ENCODE peak calls at places on chromosomes 1 and 21, in seven cellular contexts. Y, N, X, C, K, T and B are unnamed samples.

GRCh38 chr1:67896826-67897225 is 63.6 kb upstream of the GNG12 start:
- DNase-seq in C (no peak), Y (no peak), T (no peak), N (no peak), K (peak), X (no peak), B (no peak)

GRCh38 chr1:230548997-230549396 is 93.3 kb upstream of the COG2 start:
- DNase-seq in N (peak), X (no peak), Y (no peak), C (no peak), K (no peak), T (no peak), B (no peak)

GRCh38 chr1:18670267-18670910 is 39.7 kb downstream of the PAX7 start:
- DNase-seq in K (no peak), C (no peak), N (no peak), X (peak), Y (peak), T (no peak), B (no peak)

GRCh38 chr1:239164451-239165180 is 221.8 kb upstream of the CHRM3 start:
- DNase-seq in C (no peak), N (no peak), T (no peak), K (no peak), Y (no peak), X (no peak), B (no peak)

GRCh38 chr1:50427086-50427817 is 4.0 kb upstream of the DMRTA2 start:
- DNase-seq in N (no peak), X (no peak), K (no peak), C (no peak), T (no peak), Y (no peak), B (no peak)

GRCh38 chr1:154837679-154838171 is 32.4 kb downstream of the KCNN3 start:
- DNase-seq in X (peak), Y (peak), K (no peak), C (peak), T (no peak), N (peak), B (peak)

GRCh38 chr1:158564608-158565007 is 5.8 kb downstream of the OR6P1 start:
- DNase-seq in K (no peak), Y (no peak), C (no peak), N (no peak), T (no peak), X (no peak), B (no peak)

GRCh38 chr1:212410231-212410825 is 4.4 kb downstream of the PACC1 start:
- DNase-seq in K (no peak), T (no peak), N (no peak), Y (no peak), C (no peak), X (no peak), B (no peak)

GRCh38 chr1:109891930-109892329 is 18.7 kb upstream of the CSF1 start:
- DNase-seq in C (no peak), N (no peak), X (no peak), Y (no peak), T (no peak), K (no peak), B (no peak)

GRCh38 chr1:175922254-175922881 is 179.0 kb upstream of the TNR start:
- DNase-seq in Y (no peak), N (no peak), K (no peak), X (no peak), T (no peak), C (no peak), B (no peak)

GRCh38 chr1:11285883-11286734 is 13.1 kb downstream of the UBIAD1 start:
- DNase-seq in X (no peak), N (no peak), T (no peak), Y (no peak), K (peak), C (no peak), B (no peak)

GRCh38 chr1:241834733-241835377 is 13.1 kb upstream of the EXO1 start:
- DNase-seq in K (peak), X (no peak), T (no peak), N (no peak), C (no peak), Y (no peak), B (no peak)

GRCh38 chr1:206717237-206717989 is 32.7 kb downstream of the MAPKAPK2 start:
- DNase-seq in N (no peak), K (no peak), X (peak), Y (no peak), C (no peak), T (no peak), B (no peak)

DNA sequence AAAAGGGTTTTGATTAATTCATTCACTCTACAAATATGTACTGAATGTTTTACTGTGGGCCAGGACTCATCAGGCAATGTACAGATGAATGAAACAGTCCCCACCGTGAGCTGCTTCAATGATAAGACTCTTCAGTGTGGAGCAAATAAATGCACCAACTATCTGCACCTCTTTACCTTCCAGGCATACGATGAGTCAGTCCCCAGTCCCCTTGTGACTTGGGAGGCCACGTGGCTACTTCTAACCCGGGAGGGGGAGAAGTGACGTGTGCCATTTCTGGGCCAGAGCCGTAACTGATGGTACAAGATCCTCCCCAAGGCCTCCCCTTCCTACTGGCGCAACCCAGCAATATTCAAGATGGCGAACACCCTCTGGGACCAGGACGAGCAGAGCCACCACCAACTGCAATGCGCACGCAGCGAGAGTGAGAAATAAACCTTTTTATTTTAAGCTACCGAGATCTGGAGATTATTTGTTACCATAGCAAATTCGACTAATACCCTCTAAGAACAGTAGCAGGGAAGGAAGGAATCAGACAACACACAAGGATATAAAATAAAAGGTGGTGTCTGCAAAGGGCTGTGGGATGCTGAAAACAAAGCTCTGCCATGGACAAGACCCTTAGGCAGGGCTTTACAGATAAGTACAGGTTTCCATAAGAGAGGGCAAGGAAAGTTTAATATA is 74.5 kb downstream of the NPHP4 start:
- DNase-seq in N (no peak), C (no peak), T (peak), X (no peak), K (no peak), Y (no peak), B (peak)
- TF ChIP-seq EP300 in N (no peak), C (no peak), T (no peak), X (no peak), K (no peak), Y (no peak), B (no peak)

GRCh38 chr21:44785620-44786344 is 15.8 kb downstream of the UBE2G2 start:
- DNase-seq in T (no peak), X (no peak), C (no peak), Y (no peak), K (no peak), N (no peak), B (no peak)
- TF ChIP-seq EP300 in T (no peak), X (no peak), C (no peak), Y (no peak), K (no peak), N (no peak), B (no peak)

GRCh38 chr1:156709743-156710489 is 4.5 kb upstream of the CRABP2 start:
- DNase-seq in N (peak), C (no peak), Y (peak), K (peak), T (peak), X (peak), B (no peak)

GRCh38 chr1:156709031-156709430 is 3.6 kb upstream of the CRABP2 start:
- DNase-seq in K (no peak), T (no peak), X (no peak), N (no peak), Y (no peak), C (no peak), B (no peak)

GRCh38 chr1:156712626-156713025 is 7.2 kb upstream of the CRABP2 start:
- DNase-seq in C (no peak), N (no peak), K (no peak), T (no peak), X (no peak), Y (no peak), B (no peak)

GRCh38 chr1:156708245-156708661 is 2.9 kb upstream of the CRABP2 start:
- DNase-seq in Y (no peak), K (no peak), N (no peak), C (no peak), T (no peak), X (no peak), B (no peak)

DNA sequence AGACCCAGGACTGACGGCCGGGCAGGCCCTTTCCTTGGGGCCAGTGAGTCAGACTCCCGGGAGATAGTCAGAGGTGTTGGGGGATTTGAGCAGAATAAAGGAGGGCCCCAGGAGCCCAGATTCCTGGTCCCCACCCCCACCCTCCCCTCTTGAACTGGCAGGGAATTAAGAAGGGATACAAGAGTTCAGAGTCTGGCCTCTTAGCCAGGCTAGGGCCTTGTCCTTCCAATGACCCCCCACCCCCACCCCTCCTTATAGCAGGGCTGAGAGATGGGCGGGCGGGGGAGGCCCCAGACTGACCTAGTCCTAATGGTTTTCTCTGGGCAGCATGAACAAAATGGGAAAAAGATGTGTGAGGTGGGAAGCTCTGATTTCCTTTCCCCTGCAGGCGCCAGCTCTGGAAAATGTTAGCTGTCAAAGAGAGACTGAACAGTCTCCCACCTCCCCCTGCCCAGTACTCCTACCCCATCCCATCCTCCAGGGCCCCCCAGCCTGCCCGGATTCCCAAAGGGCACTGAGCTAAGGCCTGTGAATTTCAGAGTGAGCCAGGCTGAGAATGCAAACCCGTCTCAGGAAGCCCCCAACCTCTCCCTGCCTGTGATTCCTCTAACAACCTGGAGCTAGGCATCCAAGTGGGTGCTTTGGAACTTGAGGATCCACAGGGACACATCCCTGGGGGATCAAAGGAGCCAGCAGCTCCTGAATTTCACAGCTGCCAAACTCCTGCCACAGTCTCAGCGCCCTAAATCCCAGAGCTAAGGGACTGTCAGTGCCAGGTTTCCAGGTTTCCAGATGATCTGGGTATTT is 5.8 kb upstream of the CRABP2 start:
- DNase-seq in N (no peak), Y (no peak), X (no peak), T (no peak), C (no peak), K (no peak), B (no peak)
- TF ChIP-seq EP300 in N (no peak), Y (no peak), X (no peak), T (no peak), C (no peak), K (no peak), B (no peak)

DNA sequence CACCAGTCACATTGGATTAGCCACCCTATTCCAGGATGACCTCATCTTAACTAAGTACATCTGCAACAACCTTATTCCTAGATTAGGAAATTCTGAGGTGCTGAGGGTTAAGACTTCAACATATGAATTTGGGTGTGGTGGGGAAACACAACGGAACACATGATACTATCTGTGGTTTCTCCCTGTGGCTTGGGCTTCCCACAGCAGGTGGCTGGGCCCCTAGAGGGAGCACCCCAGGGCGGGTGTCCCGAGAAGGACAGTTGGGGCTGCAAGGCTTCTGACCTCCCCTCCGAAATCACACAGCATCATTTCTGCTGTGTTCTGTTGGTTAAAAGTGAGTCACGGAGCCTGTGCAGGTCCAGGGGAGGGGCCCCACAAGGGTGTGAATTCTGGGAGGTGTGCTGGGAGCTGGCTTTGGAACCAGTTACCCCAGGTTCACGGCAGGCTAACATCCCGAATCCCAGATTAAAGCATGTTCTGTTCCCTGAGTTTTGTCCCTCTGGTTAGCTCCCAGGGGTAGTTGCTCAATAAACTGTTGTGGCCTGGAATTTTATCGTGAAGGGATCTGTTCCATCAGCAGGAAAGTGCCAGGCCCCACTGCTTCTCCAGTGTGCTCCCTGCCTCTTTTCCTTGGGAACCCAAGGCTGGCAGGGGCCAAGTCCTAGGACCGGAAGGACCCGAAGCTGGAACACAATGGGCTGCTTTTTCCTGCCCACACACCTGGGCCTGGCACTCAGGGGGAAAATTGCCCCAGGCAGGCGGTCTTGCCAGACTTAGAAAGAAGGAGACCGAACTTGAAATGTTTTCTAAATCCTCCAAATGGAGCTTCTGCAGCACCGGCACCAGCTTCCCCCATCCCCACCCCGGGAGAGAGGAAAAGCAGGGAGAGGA is 154.0 kb upstream of the WNT4 start:
- DNase-seq in C (no peak), T (peak), K (no peak), Y (no peak), X (no peak), N (peak), B (no peak)
- TF ChIP-seq EP300 in C (no peak), T (no peak), K (no peak), Y (no peak), X (no peak), N (no peak), B (no peak)

GRCh38 chr1:8572106-8572505 is 245.3 kb downstream of the RERE start:
- DNase-seq in C (no peak), Y (no peak), T (no peak), X (no peak), N (no peak), K (no peak), B (no peak)

GRCh38 chr1:8569242-8569641 is 248.2 kb downstream of the RERE start:
- DNase-seq in Y (no peak), T (no peak), C (no peak), X (no peak), N (no peak), K (no peak), B (no peak)

GRCh38 chr1:8570435-8570834 is 247.0 kb downstream of the RERE start:
- DNase-seq in N (no peak), X (no peak), K (no peak), T (no peak), C (no peak), Y (no peak), B (no peak)

GRCh38 chr1:8568837-8569236 is 248.6 kb downstream of the RERE start:
- DNase-seq in C (no peak), T (no peak), N (no peak), X (no peak), Y (no peak), K (no peak), B (no peak)

GRCh38 chr1:8571200-8571984 is 246.0 kb downstream of the RERE start:
- DNase-seq in X (no peak), Y (no peak), C (no peak), T (no peak), K (peak), N (peak), B (no peak)
- TF ChIP-seq EP300 in X (no peak), Y (no peak), C (no peak), T (no peak), K (no peak), N (no peak), B (no peak)

GRCh38 chr1:194069168-194069830 is 882.9 kb upstream of the B3GALT2 start:
- DNase-seq in Y (no peak), X (peak), C (peak), N (no peak), T (no peak), K (no peak), B (no peak)
- TF ChIP-seq EP300 in Y (no peak), X (no peak), C (no peak), N (no peak), T (no peak), K (no peak), B (no peak)